ENCODE peak calls at places on chromosomes 13 and 19, in six cellular contexts. R is psoas muscle, Z is A673, Q is spleen, A is heart right ventricle, J is GM20000. Y is an unnamed sample.

GRCh38 chr19:10259162-10259905 is 7.3 kb downstream of the MRPL4 start:
- DNase-seq in R (peak), Z (peak), Q (peak), A (peak), J (peak), Y (peak)

GRCh38 chr13:35947315-35947714 is 183.9 kb downstream of the DCLK1 start:
- DNase-seq in R (no peak), Z (no peak), Q (no peak), A (no peak), J (no peak), Y (no peak)

GRCh38 chr19:47130120-47130588 is 481 bp upstream of the SAE1 start:
- DNase-seq in R (no peak), Z (no peak), Q (no peak), A (no peak), J (no peak), Y (no peak)

GRCh38 chr13:33126909-33127607 is 110.8 kb downstream of the KL start:
- DNase-seq in R (peak), Z (no peak), Q (no peak), A (no peak), J (no peak), Y (no peak)

GRCh38 chr13:64186503-64186902 is 2770.9 kb upstream of the PCDH20 start:
- DNase-seq in R (no peak), Z (no peak), Q (no peak), A (no peak), J (no peak), Y (no peak)

GRCh38 chr13:112141643-112142400 is 74.9 kb downstream of the SOX1 start:
- DNase-seq in R (no peak), Z (no peak), Q (peak), A (no peak), J (no peak), Y (no peak)

GRCh38 chr19:16542894-16543498 is 759 bp upstream of the CHERP start:
- DNase-seq in R (no peak), Z (no peak), Q (no peak), A (no peak), J (no peak), Y (no peak)

GRCh38 chr13:29924482-29924884 is 74.1 kb upstream of the UBL3 start:
- DNase-seq in R (no peak), Z (no peak), Q (no peak), A (no peak), J (no peak), Y (no peak)

GRCh38 chr13:37349916-37350315 is 244.5 kb upstream of the CSNK1A1L start:
- DNase-seq in R (no peak), Z (peak), Q (no peak), A (no peak), J (no peak), Y (no peak)

GRCh38 chr19:16418597-16418962 is 53.2 kb downstream of the EPS15L1 start:
- DNase-seq in R (no peak), Z (no peak), Q (no peak), A (no peak), J (no peak), Y (no peak)

GRCh38 chr13:112225429-112226090 is 150.6 kb upstream of the SPACA7 start:
- DNase-seq in R (no peak), Z (no peak), Q (peak), A (no peak), J (no peak), Y (no peak)

GRCh38 chr19:38841787-38842438 is 7.9 kb downstream of the HNRNPL start:
- DNase-seq in R (no peak), Z (no peak), Q (no peak), A (no peak), J (no peak), Y (no peak)

GRCh38 chr19:49678970-49679831 is 2.1 kb downstream of the PRMT1 start:
- DNase-seq in R (peak), Z (no peak), Q (peak), A (no peak), J (no peak), Y (no peak)

GRCh38 chr19:15418112-15418587 is 638 bp downstream of the AKAP8L start:
- DNase-seq in R (no peak), Z (peak), Q (no peak), A (peak), J (no peak), Y (no peak)

DNA sequence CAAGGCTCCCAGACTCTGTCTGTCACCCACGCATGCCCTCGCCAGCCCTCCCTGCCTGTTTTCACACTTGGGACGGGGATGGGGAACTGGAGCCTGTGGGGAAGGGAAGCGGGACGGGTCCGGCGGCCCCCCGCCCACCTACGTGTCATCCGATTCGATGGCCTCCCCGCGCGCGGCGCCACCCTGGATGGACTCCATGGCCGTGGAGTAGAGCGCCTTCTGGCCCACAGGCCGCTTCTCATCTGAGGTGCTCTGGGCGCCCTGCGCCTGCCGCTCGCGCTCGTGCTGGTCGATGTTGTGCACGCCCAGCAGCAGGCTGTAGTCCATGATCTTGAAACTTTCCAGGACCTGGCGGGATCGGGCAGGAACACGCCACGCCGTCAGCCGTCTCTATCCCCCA is 25.1 kb upstream of the CACTIN start:
- DNase-seq in R (no peak), Z (no peak), Q (no peak), A (no peak), J (no peak), Y (no peak)
- TF ChIP-seq CTCF in R (no peak), Z (no peak), Q (no peak), A (no peak), J (no peak), Y (no peak)

GRCh38 chr19:2266183-2266993 is 10.2 kb upstream of the JSRP1 start:
- DNase-seq in R (peak), Z (no peak), Q (peak), A (peak), J (peak), Y (peak)

GRCh38 chr19:2260341-2260751 is 4.1 kb upstream of the JSRP1 start:
- DNase-seq in R (no peak), Z (no peak), Q (no peak), A (no peak), J (no peak), Y (no peak)

GRCh38 chr19:2259331-2259730 is 3.1 kb upstream of the JSRP1 start:
- DNase-seq in R (no peak), Z (no peak), Q (no peak), A (no peak), J (no peak), Y (no peak)

GRCh38 chr19:2255982-2256685 is at the start of gene JSRP1:
- DNase-seq in R (peak), Z (no peak), Q (no peak), A (no peak), J (peak), Y (no peak)

GRCh38 chr19:2261438-2262172 is 5.4 kb upstream of the JSRP1 start:
- DNase-seq in R (no peak), Z (peak), Q (no peak), A (no peak), J (no peak), Y (no peak)
- TF ChIP-seq CTCF in R (peak), Z (peak), Q (peak), A (peak), J (peak), Y (peak)

DNA sequence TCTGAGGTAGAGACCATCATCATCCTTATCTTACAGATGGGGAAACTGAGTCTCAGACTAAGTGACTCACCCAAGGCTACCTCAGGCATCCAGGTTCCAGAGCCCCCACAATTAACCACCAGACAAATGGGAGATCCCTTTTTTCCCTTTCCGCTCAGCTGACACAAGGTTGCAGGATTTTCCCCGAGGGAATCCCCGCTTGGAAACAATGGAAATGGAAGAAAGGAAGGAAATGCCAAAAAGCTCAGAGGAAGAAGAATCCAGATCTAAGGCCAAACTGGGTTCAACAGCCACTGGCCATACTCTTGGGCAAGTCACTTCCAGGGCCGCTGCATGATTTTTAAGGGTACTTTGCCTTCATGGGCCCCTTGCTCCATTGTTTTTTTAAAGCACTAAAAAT is 1.6 kb downstream of the ZNF71 start:
- DNase-seq in R (no peak), Z (no peak), Q (no peak), A (peak), J (no peak), Y (no peak)
- TF ChIP-seq CTCF in R (no peak), Z (no peak), Q (no peak), A (no peak), J (no peak), Y (no peak)

GRCh38 chr13:98156259-98156658 is 13.4 kb downstream of the FARP1 start:
- DNase-seq in R (no peak), Z (no peak), Q (no peak), A (no peak), J (no peak), Y (no peak)

GRCh38 chr13:98158172-98158907 is 15.4 kb downstream of the FARP1 start:
- DNase-seq in R (no peak), Z (no peak), Q (no peak), A (peak), J (no peak), Y (no peak)

GRCh38 chr13:98155475-98156111 is 12.7 kb downstream of the FARP1 start:
- DNase-seq in R (no peak), Z (peak), Q (no peak), A (peak), J (no peak), Y (no peak)

GRCh38 chr13:98157188-98157587 is 14.3 kb downstream of the FARP1 start:
- DNase-seq in R (no peak), Z (no peak), Q (no peak), A (no peak), J (no peak), Y (no peak)

DNA sequence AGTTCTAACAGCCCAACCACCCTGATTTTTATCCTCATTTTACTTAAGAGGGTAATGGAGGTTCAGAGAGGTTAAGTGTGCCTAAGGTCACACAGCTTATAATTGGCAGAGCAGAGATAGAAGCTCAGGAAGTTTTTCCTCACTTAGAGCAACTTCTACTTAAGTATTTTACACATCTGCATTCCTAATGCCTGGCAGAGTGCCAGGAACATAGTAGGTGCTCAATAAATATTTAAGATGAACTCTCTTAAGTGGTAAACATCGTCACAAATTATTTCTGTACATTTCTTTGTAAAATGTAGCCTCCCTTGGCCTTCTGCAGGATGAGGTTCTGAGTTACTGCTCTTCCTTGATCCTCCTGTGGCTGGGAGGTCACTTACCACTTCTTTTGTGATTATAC is 14.7 kb downstream of the FARP1 start:
- DNase-seq in R (no peak), Z (no peak), Q (no peak), A (no peak), J (no peak), Y (no peak)
- TF ChIP-seq CTCF in R (no peak), Z (no peak), Q (no peak), A (no peak), J (no peak), Y (no peak)

GRCh38 chr19:5296457-5297271 is 43.9 kb downstream of the PTPRS start:
- DNase-seq in R (no peak), Z (no peak), Q (no peak), A (no peak), J (no peak), Y (no peak)

GRCh38 chr19:5296021-5296420 is 44.6 kb downstream of the PTPRS start:
- DNase-seq in R (no peak), Z (no peak), Q (no peak), A (no peak), J (no peak), Y (no peak)

GRCh38 chr19:5298502-5298901 is 42.1 kb downstream of the PTPRS start:
- DNase-seq in R (no peak), Z (no peak), Q (no peak), A (no peak), J (no peak), Y (no peak)

GRCh38 chr19:5299137-5299536 is 41.5 kb downstream of the PTPRS start:
- DNase-seq in R (no peak), Z (no peak), Q (no peak), A (no peak), J (no peak), Y (no peak)

GRCh38 chr19:5297272-5297669 is 43.3 kb downstream of the PTPRS start:
- DNase-seq in R (no peak), Z (no peak), Q (no peak), A (no peak), J (no peak), Y (no peak)
- TF ChIP-seq CTCF in R (no peak), Z (no peak), Q (no peak), A (no peak), J (no peak), Y (no peak)

DNA sequence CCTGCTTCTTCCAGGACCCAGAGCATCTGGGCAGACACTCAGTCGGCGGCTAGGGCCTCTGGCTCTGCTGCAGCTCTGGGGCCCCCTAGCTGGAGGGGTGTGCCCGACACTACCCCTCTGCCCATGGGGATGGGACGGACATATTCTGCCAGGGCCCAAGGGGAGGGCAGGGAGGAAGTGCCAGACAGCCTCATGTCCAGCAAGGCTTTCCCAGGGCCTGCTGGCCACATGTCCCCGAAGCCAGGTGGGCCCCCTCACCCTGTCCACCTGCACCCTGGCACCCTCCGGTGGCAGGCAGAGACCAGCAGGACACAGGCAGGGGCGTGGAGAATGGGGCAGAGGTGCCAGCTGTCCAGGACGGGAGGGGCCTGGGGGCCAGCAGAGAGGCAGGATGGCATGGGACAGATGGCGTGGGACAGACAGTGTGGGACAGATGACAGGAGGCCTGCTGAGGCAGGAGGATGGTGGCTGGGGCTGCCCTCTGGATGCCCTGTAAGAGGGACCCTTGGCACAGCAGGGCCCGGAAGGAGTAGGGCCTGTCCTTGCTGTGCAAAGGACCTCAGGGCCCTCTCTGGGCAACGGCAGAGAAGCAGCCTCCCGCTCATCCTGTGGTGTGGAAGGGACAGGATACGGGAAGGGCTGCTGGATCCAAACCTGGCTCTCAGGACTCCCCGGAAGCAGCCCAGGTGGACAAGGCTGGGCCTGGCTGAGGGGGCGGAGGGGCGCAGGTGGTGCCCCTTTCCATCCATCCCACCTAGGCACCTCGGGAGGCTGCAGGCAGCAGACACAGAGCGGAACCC is 29.1 kb downstream of the CEBPG start:
- DNase-seq in R (no peak), Z (no peak), Q (peak), A (no peak), J (no peak), Y (no peak)
- TF ChIP-seq CTCF in R (peak), Z (peak), Q (peak), A (peak), J (no peak), Y (no peak)

GRCh38 chr19:5592531-5592930 is 24.8 kb upstream of the TINCR start:
- DNase-seq in R (no peak), Z (no peak), Q (peak), A (no peak), J (no peak), Y (no peak)
- TF ChIP-seq CTCF in R (no peak), Z (no peak), Q (no peak), A (no peak), J (no peak), Y (no peak)